ENCODE peak calls at places on chromosomes 5 and 9, in seven cellular contexts. B is COR-L47; R is HCEC 1CT; W is germinal center; Y is CD8-positive, alpha-beta T cell; U is foreskin fibroblast; Z is EL. J is an unnamed sample.

GRCh38 chr5:10233505-10233904 is 16.2 kb downstream of the ATPSCKMT start:
- DNase-seq in B (no peak), R (peak), W (no peak), Y (no peak), U (peak), Z (peak), J (no peak)

GRCh38 chr5:95446009-95446408 is 54.8 kb downstream of the FAM81B start:
- DNase-seq in B (no peak), R (peak), W (no peak), Y (no peak), U (peak), Z (peak), J (no peak)

GRCh38 chr5:87129051-87129450 is 138.6 kb upstream of the RASA1 start:
- DNase-seq in B (no peak), R (no peak), W (no peak), Y (no peak), U (no peak), Z (no peak), J (no peak)

GRCh38 chr5:14081791-14082190 is 61.4 kb upstream of the TRIO start:
- DNase-seq in B (no peak), R (no peak), W (no peak), Y (no peak), U (no peak), Z (no peak), J (no peak)

GRCh38 chr9:33138768-33139167 is 28.4 kb downstream of the B4GALT1 start:
- DNase-seq in B (no peak), R (no peak), W (no peak), Y (no peak), U (no peak), Z (no peak), J (no peak)

GRCh38 chr5:93126634-93127033 is 454.4 kb downstream of the NR2F1-AS1 start:
- DNase-seq in B (no peak), R (peak), W (no peak), Y (no peak), U (peak), Z (peak), J (no peak)

GRCh38 chr9:123120953-123121352 is 87.5 kb downstream of the GPR21 start:
- DNase-seq in B (no peak), R (peak), W (no peak), Y (no peak), U (no peak), Z (no peak), J (no peak)

GRCh38 chr9:2623046-2623865 is 1.7 kb downstream of the VLDLR start:
- DNase-seq in B (peak), R (no peak), W (no peak), Y (no peak), U (peak), Z (peak), J (no peak)

GRCh38 chr9:8374471-8374870 is 574.9 kb upstream of the DMAC1 start:
- DNase-seq in B (no peak), R (no peak), W (no peak), Y (no peak), U (no peak), Z (no peak), J (no peak)

GRCh38 chr5:3394046-3394597 is 201.5 kb upstream of the IRX1 start:
- DNase-seq in B (no peak), R (no peak), W (no peak), Y (no peak), U (no peak), Z (no peak), J (no peak)

GRCh38 chr5:170611446-170612088 is 107.7 kb downstream of the KCNIP1 start:
- DNase-seq in B (no peak), R (no peak), W (no peak), Y (no peak), U (peak), Z (no peak), J (peak)

GRCh38 chr5:56587381-56588124 is 227.8 kb upstream of the MAP3K1 start:
- DNase-seq in B (no peak), R (no peak), W (no peak), Y (no peak), U (no peak), Z (no peak), J (no peak)

GRCh38 chr5:166784545-166785078 is 1506.8 kb upstream of the WWC1 start:
- DNase-seq in B (no peak), R (no peak), W (no peak), Y (no peak), U (no peak), Z (no peak), J (no peak)

GRCh38 chr9:115781361-115781760 is 372.2 kb upstream of the PAPPA start:
- DNase-seq in B (no peak), R (no peak), W (no peak), Y (no peak), U (no peak), Z (no peak), J (no peak)

GRCh38 chr5:109705596-109705995 is 15.9 kb downstream of the MAN2A1 start:
- DNase-seq in B (no peak), R (no peak), W (no peak), Y (no peak), U (peak), Z (peak), J (no peak)

GRCh38 chr5:104573979-104574709 is 1011.6 kb upstream of the NUDT12 start:
- DNase-seq in B (no peak), R (no peak), W (no peak), Y (no peak), U (no peak), Z (no peak), J (no peak)

GRCh38 chr9:74951107-74951720 is 1.5 kb downstream of the C9orf40 start:
- DNase-seq in B (no peak), R (no peak), W (no peak), Y (no peak), U (no peak), Z (no peak), J (no peak)

GRCh38 chr5:151255621-151256286 is 2.8 kb downstream of the GM2A start:
- DNase-seq in B (no peak), R (no peak), W (peak), Y (no peak), U (no peak), Z (no peak), J (peak)

GRCh38 chr9:36791204-36791948 is 218.7 kb downstream of the MELK start:
- DNase-seq in B (no peak), R (no peak), W (no peak), Y (no peak), U (no peak), Z (no peak), J (no peak)

GRCh38 chr5:98482321-98483111 is 290.9 kb upstream of the RGMB start:
- DNase-seq in B (no peak), R (peak), W (no peak), Y (no peak), U (no peak), Z (peak), J (no peak)

J was measured in Karpas-422.